ENCODE peak calls at places on chromosome 4, in seven cellular contexts. Z, F, D, Y, M, H and A are unnamed samples.

GRCh38 chr4:46388860-46389259 is 1.1 kb downstream of the GABRA2 start:
- DNase-seq in M (no peak), Y (no peak), F (no peak), H (no peak), Z (no peak), D (no peak), A (no peak)

GRCh38 chr4:60934896-60935295 is 265.2 kb upstream of the ADGRL3 start:
- DNase-seq in F (no peak), Z (no peak), M (no peak), H (no peak), Y (no peak), D (no peak), A (no peak)

GRCh38 chr4:1340181-1340747 is 6.7 kb upstream of the UVSSA start:
- DNase-seq in F (no peak), D (no peak), H (no peak), Z (no peak), Y (no peak), M (no peak), A (no peak)

GRCh38 chr4:102642571-102643298 is 118.0 kb downstream of the MANBA start:
- DNase-seq in F (no peak), D (no peak), Z (no peak), H (no peak), Y (no peak), M (no peak), A (no peak)

GRCh38 chr4:171583790-171584189 is 229.4 kb upstream of the GALNTL6 start:
- DNase-seq in Z (no peak), H (no peak), D (no peak), F (no peak), Y (no peak), M (no peak), A (no peak)

GRCh38 chr4:185082549-185082948 is 60.5 kb upstream of the SLC25A4 start:
- DNase-seq in M (no peak), F (no peak), D (no peak), H (no peak), Y (no peak), Z (no peak), A (no peak)

GRCh38 chr4:56674984-56675383 is 6.1 kb downstream of the HOPX start:
- DNase-seq in H (no peak), Z (no peak), Y (no peak), D (no peak), M (no peak), F (no peak), A (no peak)

GRCh38 chr4:10983274-10983673 is 298.7 kb upstream of the CLNK start:
- DNase-seq in H (no peak), Y (no peak), D (no peak), F (no peak), Z (no peak), M (no peak), A (no peak)

GRCh38 chr4:144295286-144295995 is 154.9 kb upstream of the GYPA start:
- DNase-seq in M (no peak), D (no peak), H (no peak), F (no peak), Y (no peak), Z (no peak), A (no peak)

GRCh38 chr4:163380703-163381102 is 37.0 kb downstream of the NPY5R start:
- DNase-seq in F (no peak), M (no peak), H (no peak), Z (no peak), D (no peak), Y (no peak), A (no peak)

GRCh38 chr4:52780206-52780605 is 29.0 kb upstream of the ERVMER34-1 start:
- DNase-seq in F (no peak), H (no peak), M (no peak), Z (no peak), D (no peak), Y (no peak), A (no peak)

GRCh38 chr4:2412534-2412884 is 5.9 kb downstream of the ZFYVE28 start:
- DNase-seq in Y (no peak), H (peak), D (no peak), Z (no peak), M (no peak), F (no peak), A (no peak)

GRCh38 chr4:20486433-20486832 is 213.8 kb upstream of the PACRGL start:
- DNase-seq in M (no peak), D (no peak), Y (no peak), F (no peak), Z (no peak), H (no peak), A (no peak)

GRCh38 chr4:2101346-2102044 is 42.4 kb downstream of the NAT8L start:
- DNase-seq in Z (no peak), H (no peak), D (no peak), F (no peak), M (no peak), Y (no peak), A (no peak)

GRCh38 chr4:42371306-42372063 is 25.8 kb upstream of the SHISA3 start:
- DNase-seq in H (no peak), M (peak), F (peak), Z (no peak), Y (no peak), D (peak), A (peak)

GRCh38 chr4:159401791-159402380 is 299.0 kb downstream of the RAPGEF2 start:
- DNase-seq in H (no peak), Y (no peak), F (no peak), D (peak), M (no peak), Z (no peak), A (no peak)

GRCh38 chr4:120517966-120518365 is 404.6 kb downstream of the PRDM5 start:
- DNase-seq in Z (no peak), H (no peak), D (peak), F (peak), M (peak), Y (peak), A (no peak)

GRCh38 chr4:36426741-36427140 is 145.3 kb downstream of the DTHD1 start:
- DNase-seq in F (no peak), H (no peak), Y (no peak), D (no peak), Z (no peak), M (no peak), A (no peak)

GRCh38 chr4:90145331-90145730 is 18.1 kb downstream of the CCSER1 start:
- DNase-seq in Y (no peak), D (no peak), H (no peak), Z (no peak), F (no peak), M (no peak), A (no peak)

GRCh38 chr4:42570221-42570620 is 86.7 kb downstream of the ATP8A1 start:
- DNase-seq in Z (no peak), Y (no peak), F (no peak), H (no peak), M (no peak), D (no peak), A (peak)

GRCh38 chr4:185143596-185143969 is 517 bp downstream of the SLC25A4 start:
- DNase-seq in M (peak), D (peak), F (no peak), Z (no peak), H (peak), Y (no peak), A (peak)

GRCh38 chr4:183591301-183591700 is 67.7 kb downstream of the RWDD4 start:
- DNase-seq in Y (no peak), D (no peak), H (no peak), Z (no peak), M (no peak), F (no peak), A (no peak)

DNA sequence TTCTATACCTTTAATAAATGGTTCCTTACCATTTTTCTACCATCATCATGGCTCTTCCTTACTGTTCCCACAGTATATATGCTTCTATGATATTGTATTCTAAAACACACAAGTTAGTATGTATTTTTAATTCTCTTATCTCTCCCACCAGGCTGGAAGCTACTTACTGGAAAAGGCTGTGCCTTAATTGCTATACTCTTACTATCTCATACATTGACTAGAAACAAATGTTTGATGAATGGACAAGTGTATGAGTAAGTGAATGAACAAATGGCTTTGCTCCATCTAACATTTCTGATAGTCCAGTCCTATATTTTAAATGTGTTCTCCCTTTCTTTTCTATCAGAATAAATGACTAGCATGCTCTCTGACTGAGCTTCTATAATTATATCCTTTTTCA is 320.8 kb upstream of the RASGEF1B start:
- DNase-seq in F (no peak), Y (no peak), Z (no peak), M (no peak), D (no peak), H (no peak), A (no peak)
- TF ChIP-seq JUND in F (no peak), Y (no peak), Z (no peak), M (no peak), D (no peak), H (no peak), A (no peak)

GRCh38 chr4:156771171-156771837 is 200.3 kb downstream of the PDGFC start:
- DNase-seq in F (peak), Z (no peak), H (no peak), M (peak), D (peak), Y (no peak), A (peak)

GRCh38 chr4:156765277-156765676 is 206.3 kb downstream of the PDGFC start:
- DNase-seq in M (no peak), Y (no peak), Z (no peak), H (no peak), F (no peak), D (peak), A (no peak)

GRCh38 chr4:156766846-156767245 is 204.8 kb downstream of the PDGFC start:
- DNase-seq in D (no peak), F (no peak), H (no peak), M (no peak), Z (no peak), Y (no peak), A (no peak)

GRCh38 chr4:156764846-156765245 is 206.8 kb downstream of the PDGFC start:
- DNase-seq in F (no peak), Y (no peak), H (no peak), Z (no peak), D (no peak), M (no peak), A (no peak)

GRCh38 chr4:156767911-156768415 is 203.6 kb downstream of the PDGFC start:
- DNase-seq in H (no peak), Z (no peak), M (no peak), F (no peak), D (no peak), Y (no peak), A (no peak)
- TF ChIP-seq JUND in H (no peak), Z (no peak), M (no peak), F (no peak), D (no peak), Y (no peak), A (no peak)

DNA sequence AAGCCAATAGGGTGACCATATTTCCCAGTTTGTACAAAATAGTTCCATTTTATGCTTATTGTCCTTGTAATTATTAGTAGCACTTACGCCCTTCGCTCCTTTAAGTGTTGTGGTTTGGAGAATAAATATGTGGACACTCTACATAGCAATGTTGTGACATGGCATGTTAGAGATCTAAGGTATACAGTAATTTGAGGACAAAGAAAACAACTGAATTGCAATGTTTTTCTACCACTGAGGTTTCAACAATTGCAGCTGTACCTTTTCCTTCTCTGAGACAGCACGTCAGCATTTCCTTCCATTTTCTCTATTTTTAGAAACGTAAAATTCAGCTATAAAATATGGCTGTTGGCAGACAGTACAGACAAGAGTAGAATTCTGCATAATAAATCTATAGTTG is 323.1 kb downstream of the MAPK10 start:
- DNase-seq in Z (no peak), F (no peak), H (no peak), M (no peak), D (no peak), Y (no peak), A (no peak)
- TF ChIP-seq JUND in Z (no peak), F (no peak), H (no peak), M (peak), D (no peak), Y (no peak), A (peak)

GRCh38 chr4:150278206-150278605 is 200.0 kb downstream of the DCLK2 start:
- DNase-seq in M (no peak), F (no peak), Y (no peak), H (no peak), D (no peak), Z (no peak), A (no peak)

GRCh38 chr4:150286656-150287055 is 208.4 kb downstream of the DCLK2 start:
- DNase-seq in Y (no peak), D (no peak), M (no peak), H (no peak), Z (no peak), F (no peak), A (no peak)

GRCh38 chr4:150280081-150280950 is 202.1 kb downstream of the DCLK2 start:
- DNase-seq in H (no peak), F (no peak), D (no peak), Z (no peak), Y (no peak), M (no peak), A (no peak)

GRCh38 chr4:150280975-150281374 is 202.7 kb downstream of the DCLK2 start:
- DNase-seq in D (no peak), Y (no peak), M (no peak), H (no peak), Z (no peak), F (no peak), A (no peak)

GRCh38 chr4:150283689-150284088 is 205.4 kb downstream of the DCLK2 start:
- DNase-seq in F (no peak), M (peak), D (no peak), H (no peak), Z (no peak), Y (no peak), A (no peak)
- TF ChIP-seq JUND in F (no peak), M (no peak), D (no peak), H (no peak), Z (no peak), Y (no peak), A (no peak)

GRCh38 chr4:147029296-147029695 is 83.6 kb upstream of the TTC29 start:
- DNase-seq in Z (no peak), Y (no peak), M (no peak), H (no peak), F (no peak), D (no peak), A (no peak)

GRCh38 chr4:147037089-147037488 is 91.4 kb upstream of the TTC29 start:
- DNase-seq in Y (no peak), D (no peak), H (no peak), M (no peak), F (no peak), Z (no peak), A (no peak)

GRCh38 chr4:147039991-147040575 is 94.4 kb upstream of the TTC29 start:
- DNase-seq in H (no peak), Z (no peak), Y (no peak), D (no peak), F (no peak), M (peak), A (no peak)

GRCh38 chr4:147034372-147034771 is 88.7 kb upstream of the TTC29 start:
- DNase-seq in Y (no peak), Z (no peak), M (no peak), F (no peak), D (no peak), H (no peak), A (no peak)
- TF ChIP-seq JUND in Y (no peak), Z (no peak), M (no peak), F (no peak), D (no peak), H (no peak), A (no peak)